ENCODE peak calls at places on chromosome 21, in five cellular contexts. O, N, R, M and G are unnamed samples. For H3K4me1, the result is how much of the 10 kb centered on the place peaks cover.

GRCh38 chr21:36422279-36423098 is 37.3 kb downstream of the CHAF1B start:
- DNase-seq in N (peak), M (peak), O (peak), R (peak), G (peak)

GRCh38 chr21:37808261-37808660 is 108.0 kb downstream of the KCNJ6 start:
- DNase-seq in R (no peak), N (no peak), O (no peak), M (peak), G (no peak)

GRCh38 chr21:33238565-33239255 is 9.0 kb downstream of the IFNAR2 start:
- DNase-seq in M (no peak), N (no peak), R (no peak), O (no peak), G (no peak)

GRCh38 chr21:30104246-30104645 is 62.4 kb downstream of the CLDN17 start:
- DNase-seq in N (no peak), M (no peak), O (no peak), R (no peak), G (peak)

GRCh38 chr21:33572350-33572749 is 16.1 kb downstream of the DONSON start:
- DNase-seq in N (no peak), R (no peak), M (peak), O (no peak), G (no peak)

GRCh38 chr21:32096411-32096810 is 182.4 kb downstream of the MIS18A start:
- DNase-seq in O (peak), R (peak), N (peak), M (no peak), G (peak)

GRCh38 chr21:36454079-36454478 is 25.8 kb downstream of the CLDN14 start:
- DNase-seq in R (no peak), M (no peak), N (no peak), O (no peak), G (no peak)

GRCh38 chr21:33984021-33984481 is 68.4 kb upstream of the ATP5PO start:
- DNase-seq in N (no peak), R (no peak), O (no peak), M (no peak), G (peak)

GRCh38 chr21:26070822-26071425 is 99.6 kb downstream of the APP start:
- DNase-seq in O (no peak), R (no peak), M (peak), N (no peak), G (no peak)

GRCh38 chr21:43305811-43306311 is 121.1 kb downstream of the SIK1 start:
- DNase-seq in N (no peak), O (no peak), M (no peak), R (no peak), G (no peak)

GRCh38 chr21:24852610-24853195 is 754.6 kb downstream of the MRPL39 start:
- DNase-seq in M (no peak), R (no peak), N (no peak), O (no peak), G (no peak)

GRCh38 chr21:36155603-36156338 is 853 bp upstream of the DOP1B start:
- DNase-seq in R (no peak), N (peak), O (no peak), M (no peak), G (peak)

GRCh38 chr21:36209626-36210171 is 53.1 kb downstream of the DOP1B start:
- DNase-seq in N (peak), R (no peak), M (peak), O (peak), G (peak)

GRCh38 chr21:36147891-36148290 is 8.7 kb upstream of the DOP1B start:
- DNase-seq in R (no peak), N (no peak), M (no peak), O (no peak), G (no peak)

GRCh38 chr21:17779486-17779885 is 39.7 kb downstream of the C21orf91 start:
- DNase-seq in N (no peak), O (no peak), R (no peak), M (peak), G (peak)

GRCh38 chr21:26798856-26799751 is 46.1 kb downstream of the ADAMTS1 start:
- DNase-seq in N (no peak), O (no peak), R (no peak), M (peak), G (no peak)

GRCh38 chr21:17802568-17802967 is 16.6 kb downstream of the C21orf91 start:
- DNase-seq in R (no peak), N (no peak), M (peak), O (no peak), G (no peak)

GRCh38 chr21:33751533-33751932 is 109.2 kb downstream of the ITSN1 start:
- DNase-seq in R (no peak), M (no peak), O (no peak), N (no peak), G (no peak)

GRCh38 chr21:35933466-35933865 is 126.9 kb downstream of the SETD4 start:
- DNase-seq in O (no peak), M (peak), R (no peak), N (no peak), G (peak)

GRCh38 chr21:17947546-17947945 is 128.4 kb upstream of the C21orf91 start:
- DNase-seq in O (no peak), R (no peak), M (peak), N (no peak), G (no peak)

GRCh38 chr21:18548249-18548648 is 144.7 kb upstream of the TMPRSS15 start:
- DNase-seq in N (no peak), M (no peak), O (no peak), R (no peak), G (no peak)

GRCh38 chr21:24204641-24205040 is 1402.6 kb downstream of the MRPL39 start:
- DNase-seq in O (no peak), N (no peak), M (no peak), R (no peak), G (no peak)

GRCh38 chr21:17387030-17387617 is 125.7 kb upstream of the CXADR start:
- DNase-seq in O (peak), N (no peak), R (no peak), M (peak), G (peak)

GRCh38 chr21:19557046-19557445 is 1153.5 kb upstream of the TMPRSS15 start:
- DNase-seq in O (no peak), N (no peak), R (no peak), M (no peak), G (no peak)

GRCh38 chr21:37248298-37248697 is 18.8 kb downstream of the VPS26C start:
- DNase-seq in O (no peak), M (no peak), N (no peak), R (no peak), G (no peak)

DNA sequence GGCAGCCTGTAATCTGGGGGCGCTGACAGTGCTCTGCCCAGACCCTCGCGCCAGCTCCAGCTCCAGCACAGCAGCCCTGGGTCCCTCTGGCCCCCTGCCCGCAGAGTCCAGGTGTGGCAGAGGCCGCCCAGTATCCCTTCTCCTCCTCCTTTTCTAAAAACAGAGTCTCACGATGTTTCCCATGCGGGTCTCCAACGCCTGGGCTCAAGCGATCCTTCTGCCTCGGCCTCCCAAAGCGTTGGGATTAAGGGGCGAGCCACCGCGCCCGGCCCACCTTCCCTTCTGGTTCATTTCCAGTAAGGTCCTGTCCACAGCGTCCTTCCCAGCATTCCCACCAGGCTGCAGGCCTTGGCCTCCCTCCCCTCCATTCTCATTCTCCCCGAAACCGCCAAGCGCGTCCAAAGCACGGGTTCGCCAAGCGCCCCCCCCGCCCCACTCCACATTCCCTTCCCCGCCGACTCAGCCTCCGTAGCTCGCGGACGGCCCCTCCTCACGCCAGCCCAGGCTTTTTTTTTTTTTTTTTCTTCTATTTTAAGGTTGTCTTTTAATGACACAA is 2.0 kb upstream of the PCBP3 start:
- DNase-seq in R (no peak), O (no peak), N (no peak), M (peak), G (no peak)
- H2BK12ac ChIP-seq in R (no peak), O (peak), N (no peak), M (no peak), G (no peak)

GRCh38 chr21:45411810-45412206 is 6.8 kb downstream of the COL18A1 start:
- DNase-seq in O (no peak), M (no peak), R (no peak), N (no peak), G (no peak)

GRCh38 chr21:45412491-45412890 is 7.5 kb downstream of the COL18A1 start:
- DNase-seq in O (no peak), M (no peak), R (no peak), N (no peak), G (no peak)

GRCh38 chr21:45409466-45410150 is 4.6 kb downstream of the COL18A1 start:
- DNase-seq in R (no peak), M (no peak), O (no peak), N (no peak), G (no peak)

GRCh38 chr21:45410151-45410864 is 5.3 kb downstream of the COL18A1 start:
- DNase-seq in R (no peak), N (no peak), O (no peak), M (no peak), G (no peak)

GRCh38 chr21:45410865-45411809 is 6.2 kb downstream of the COL18A1 start:
- DNase-seq in M (peak), N (no peak), R (no peak), O (no peak), G (no peak)
- H3K4me1 ChIP-seq in M (half or more), N (under half), R (half or more), O (under half), G (half or more)

DNA sequence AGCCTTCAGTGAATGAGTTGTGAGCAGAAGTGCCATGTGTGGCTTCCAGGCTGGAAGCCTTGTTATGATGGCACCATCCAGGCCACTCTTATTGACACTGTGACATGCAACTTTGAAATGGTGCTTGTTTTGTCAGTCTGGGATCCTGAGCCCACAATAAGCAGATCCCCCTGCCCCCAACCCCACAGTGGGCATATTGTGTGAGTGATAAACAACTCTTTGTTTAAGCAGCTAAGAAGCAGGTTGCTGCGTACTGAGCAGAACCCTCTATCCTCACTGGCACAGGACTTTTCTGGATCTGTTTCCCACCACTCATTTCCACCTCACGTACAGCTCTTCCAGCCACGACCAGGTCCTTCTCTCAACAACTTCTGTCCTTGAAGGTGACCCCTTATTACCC is 375.3 kb downstream of the PCP4 start:
- DNase-seq in O (no peak), N (no peak), R (no peak), M (no peak), G (no peak)
- H4K8ac ChIP-seq in O (no peak), N (no peak), R (no peak), M (no peak), G (no peak)

GRCh38 chr21:41917531-41917930 is 36.3 kb downstream of the C2CD2 start:
- DNase-seq in M (no peak), N (no peak), R (no peak), O (no peak), G (no peak)
- H2BK12ac ChIP-seq in M (no peak), N (no peak), R (no peak), O (no peak), G (no peak)

DNA sequence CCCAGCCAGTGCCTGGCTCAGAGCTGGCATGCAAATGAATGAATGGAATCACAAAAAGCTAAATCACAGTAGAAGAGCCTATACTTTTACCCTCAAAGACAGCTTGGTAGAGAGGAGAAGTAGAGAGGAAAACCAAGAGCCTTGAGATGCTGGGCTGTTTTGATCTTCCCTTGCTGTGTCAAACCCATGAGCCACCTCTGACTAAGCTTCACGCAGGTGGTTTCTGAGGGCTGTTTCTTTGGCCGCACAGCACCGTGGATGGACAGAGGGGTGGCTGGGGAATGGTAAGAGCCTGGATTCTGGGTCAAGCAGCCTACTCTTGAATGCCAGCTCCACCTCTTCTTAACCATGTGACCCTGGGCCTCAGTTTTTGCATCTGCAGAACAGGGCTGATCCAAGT is 18.6 kb downstream of the ABCG1 start:
- DNase-seq in M (no peak), O (no peak), N (no peak), R (no peak), G (no peak)
- H3K4me1 ChIP-seq in M (under half), O (under half), N (under half), R (under half), G (under half)

GRCh38 chr21:28233536-28234220 is 759.0 kb downstream of the LTN1 start:
- DNase-seq in O (no peak), N (no peak), R (no peak), M (no peak), G (no peak)
- H4K8ac ChIP-seq in O (no peak), N (no peak), R (no peak), M (no peak), G (no peak)

GRCh38 chr21:44940116-44940631 is 345 bp downstream of the SLX9 start:
- DNase-seq in R (no peak), N (peak), M (peak), O (no peak), G (no peak)
- H2BK12ac ChIP-seq in R (no peak), N (no peak), M (no peak), O (no peak), G (no peak)

DNA sequence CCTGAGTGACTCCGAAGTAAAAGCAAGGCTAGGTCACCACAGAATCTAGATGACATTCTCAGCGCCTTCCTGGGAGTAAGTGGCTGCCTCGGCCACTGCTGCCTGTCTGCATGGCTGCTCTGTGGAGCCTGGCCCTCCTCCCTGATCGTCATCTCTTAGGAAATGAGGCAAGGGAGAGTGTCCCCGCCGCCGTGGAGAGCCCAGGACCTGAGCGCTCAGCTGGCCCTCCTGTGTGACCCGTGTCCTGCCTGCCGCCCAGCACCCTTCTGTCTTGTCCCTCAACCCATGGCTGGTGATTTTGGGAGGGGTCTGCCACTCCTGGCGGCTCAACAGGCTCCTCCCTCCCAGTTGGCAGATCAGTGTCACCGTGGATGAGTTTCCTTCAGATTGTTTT is 156.4 kb upstream of the COL6A1 start:
- DNase-seq in N (peak), O (no peak), M (no peak), R (no peak), G (no peak)
- H3K4me1 ChIP-seq in N (under half), O (under half), M (under half), R (under half), G (under half)